ENCODE peak calls at places on chromosome 5, in nine cellular contexts. O is ELR, Y is aorta, F is spleen, Z is HCEC 1CT, V is caudate nucleus, J is LNCaP clone FGC, Q is activated gamma-delta T cell, D is fibroblast of mammary gland. E is an unnamed sample.

GRCh38 chr5:177446184-177447065 is at the start of gene PRR7:
- DNase-seq in Q (peak), F (peak), Y (peak), D (peak), Z (peak), O (peak), J (no peak), V (peak), E (peak)

GRCh38 chr5:135491552-135492318 is 39.6 kb upstream of the TIFAB start:
- DNase-seq in V (no peak), Q (no peak), Z (no peak), Y (no peak), O (no peak), F (no peak), D (no peak), J (no peak), E (peak)

GRCh38 chr5:151095341-151096000 is 14.6 kb upstream of the TNIP1 start:
- DNase-seq in Z (peak), V (no peak), J (no peak), Y (no peak), F (no peak), D (peak), Q (no peak), O (peak), E (no peak)

GRCh38 chr5:98796197-98796972 is 22.9 kb downstream of the RGMB start:
- DNase-seq in V (no peak), O (peak), Q (no peak), J (no peak), Y (no peak), F (no peak), Z (peak), D (peak), E (peak)

GRCh38 chr5:36724429-36725332 is 118.3 kb downstream of the SLC1A3 start:
- DNase-seq in F (peak), D (peak), Q (no peak), O (no peak), Y (no peak), Z (peak), J (no peak), V (no peak), E (peak)

GRCh38 chr5:178368716-178369300 is 136.2 kb upstream of the PHYKPL start:
- DNase-seq in O (no peak), F (peak), Q (no peak), J (no peak), Z (no peak), V (no peak), Y (peak), D (no peak), E (no peak)

GRCh38 chr5:154829589-154830218 is 20.7 kb downstream of the FAXDC2 start:
- DNase-seq in O (peak), V (no peak), Q (no peak), Y (no peak), Z (no peak), F (no peak), J (peak), D (peak), E (no peak)

GRCh38 chr5:62143268-62144229 is 162.5 kb upstream of the KIF2A start:
- DNase-seq in O (peak), Q (no peak), Z (peak), D (peak), V (no peak), F (no peak), J (no peak), Y (no peak), E (no peak)

GRCh38 chr5:5288236-5288635 is 134.2 kb upstream of the ICE1 start:
- DNase-seq in O (peak), D (peak), V (no peak), F (no peak), Q (no peak), J (no peak), Y (no peak), Z (no peak), E (no peak)

GRCh38 chr5:168244838-168245555 is 46.4 kb upstream of the WWC1 start:
- DNase-seq in Z (no peak), D (peak), J (no peak), Q (no peak), V (no peak), O (peak), Y (no peak), F (no peak), E (no peak)

GRCh38 chr5:74116266-74116665 is 490.3 kb downstream of the ARHGEF28 start:
- DNase-seq in Y (no peak), D (no peak), V (no peak), J (no peak), Q (no peak), Z (no peak), F (no peak), O (no peak), E (no peak)

GRCh38 chr5:53350991-53351770 is 129.2 kb upstream of the FST start:
- DNase-seq in O (peak), F (no peak), Q (no peak), Y (no peak), D (no peak), V (no peak), J (no peak), Z (peak), E (no peak)

GRCh38 chr5:30749971-30750370 is 443.5 kb upstream of the CDH6 start:
- DNase-seq in O (no peak), J (no peak), V (no peak), Y (no peak), Z (no peak), D (no peak), Q (no peak), F (no peak), E (no peak)

GRCh38 chr5:175681045-175681974 is 23.4 kb downstream of the HRH2 start:
- DNase-seq in O (no peak), D (no peak), Q (no peak), Y (peak), J (no peak), Z (no peak), F (peak), V (no peak), E (no peak)

GRCh38 chr5:83957188-83957587 is 236.5 kb upstream of the HAPLN1 start:
- DNase-seq in Y (no peak), J (no peak), D (peak), F (no peak), Q (no peak), Z (peak), O (peak), V (no peak), E (no peak)

GRCh38 chr5:83518676-83519075 is 47.1 kb downstream of the VCAN start:
- DNase-seq in D (peak), J (no peak), Z (no peak), Q (no peak), Y (no peak), F (no peak), V (no peak), O (no peak), E (no peak)

E was measured in HL-60.